ENCODE peak calls at places on chromosomes 5 and 9, in seven cellular contexts. One of them, this sample, is unnamed. For H3K4me1, the result is how much of the 10 kb centered on the place peaks cover.

GRCh38 chr5:173056783-173057061 is 570 bp downstream of the CREBRF start:
- DNase-seq in HCT116: no peak
- DNase-seq in cardiac muscle cell: no peak
- DNase-seq in spleen: no peak
- DNase-seq in mesendoderm: no peak
- DNase-seq in neuronal stem cell: no peak
- DNase-seq in lower lobe of right lung: no peak
- DNase-seq in this sample: no peak

GRCh38 chr5:115418788-115419187 is 122.3 kb upstream of the CCDC112 start:
- DNase-seq in HCT116: no peak
- DNase-seq in cardiac muscle cell: no peak
- DNase-seq in spleen: no peak
- DNase-seq in mesendoderm: no peak
- DNase-seq in neuronal stem cell: no peak
- DNase-seq in lower lobe of right lung: no peak
- DNase-seq in this sample: no peak

GRCh38 chr9:71752352-71752751 is 16.0 kb downstream of the CEMIP2 start:
- DNase-seq in HCT116: no peak
- DNase-seq in cardiac muscle cell: no peak
- DNase-seq in spleen: no peak
- DNase-seq in mesendoderm: no peak
- DNase-seq in neuronal stem cell: no peak
- DNase-seq in lower lobe of right lung: no peak
- DNase-seq in this sample: no peak

GRCh38 chr5:68067353-68067752 is 148.2 kb upstream of the PIK3R1 start:
- DNase-seq in HCT116: no peak
- DNase-seq in cardiac muscle cell: peak
- DNase-seq in spleen: no peak
- DNase-seq in mesendoderm: no peak
- DNase-seq in neuronal stem cell: no peak
- DNase-seq in lower lobe of right lung: no peak
- DNase-seq in this sample: no peak

GRCh38 chr9:69131682-69132081 is 42.4 kb upstream of the TJP2 start:
- DNase-seq in HCT116: no peak
- DNase-seq in cardiac muscle cell: peak
- DNase-seq in spleen: no peak
- DNase-seq in mesendoderm: no peak
- DNase-seq in neuronal stem cell: no peak
- DNase-seq in lower lobe of right lung: no peak
- DNase-seq in this sample: no peak

GRCh38 chr5:140298183-140298601 is 4.7 kb downstream of the PFDN1 start:
- DNase-seq in HCT116: no peak
- DNase-seq in cardiac muscle cell: peak
- DNase-seq in spleen: no peak
- DNase-seq in mesendoderm: peak
- DNase-seq in neuronal stem cell: no peak
- DNase-seq in lower lobe of right lung: no peak
- DNase-seq in this sample: no peak

GRCh38 chr9:126629007-126629674 is 15.4 kb downstream of the LMX1B start:
- DNase-seq in HCT116: no peak
- DNase-seq in cardiac muscle cell: no peak
- DNase-seq in spleen: no peak
- DNase-seq in mesendoderm: no peak
- DNase-seq in neuronal stem cell: no peak
- DNase-seq in lower lobe of right lung: no peak
- DNase-seq in this sample: no peak

GRCh38 chr5:172412724-172413260 is 41.5 kb downstream of the SH3PXD2B start:
- DNase-seq in HCT116: no peak
- DNase-seq in cardiac muscle cell: peak
- DNase-seq in spleen: peak
- DNase-seq in mesendoderm: no peak
- DNase-seq in neuronal stem cell: no peak
- DNase-seq in lower lobe of right lung: peak
- DNase-seq in this sample: peak

GRCh38 chr5:7886849-7887460 is 18.0 kb downstream of the MTRR start:
- DNase-seq in HCT116: peak
- DNase-seq in cardiac muscle cell: peak
- DNase-seq in spleen: no peak
- DNase-seq in mesendoderm: peak
- DNase-seq in neuronal stem cell: peak
- DNase-seq in lower lobe of right lung: no peak
- DNase-seq in this sample: no peak

GRCh38 chr5:146828385-146828784 is 50.2 kb downstream of the PPP2R2B start:
- DNase-seq in HCT116: no peak
- DNase-seq in cardiac muscle cell: no peak
- DNase-seq in spleen: no peak
- DNase-seq in mesendoderm: no peak
- DNase-seq in neuronal stem cell: no peak
- DNase-seq in lower lobe of right lung: no peak
- DNase-seq in this sample: no peak

GRCh38 chr5:155699385-155699784 is 627.6 kb upstream of the SGCD start:
- DNase-seq in HCT116: no peak
- DNase-seq in cardiac muscle cell: no peak
- DNase-seq in spleen: no peak
- DNase-seq in mesendoderm: peak
- DNase-seq in neuronal stem cell: no peak
- DNase-seq in lower lobe of right lung: no peak
- DNase-seq in this sample: no peak

GRCh38 chr9:97480174-97480573 is 21.3 kb upstream of the TMOD1 start:
- DNase-seq in HCT116: no peak
- DNase-seq in cardiac muscle cell: no peak
- DNase-seq in spleen: no peak
- DNase-seq in mesendoderm: no peak
- DNase-seq in neuronal stem cell: no peak
- DNase-seq in lower lobe of right lung: no peak
- DNase-seq in this sample: no peak

GRCh38 chr9:71719585-71719984 is 48.7 kb downstream of the CEMIP2 start:
- DNase-seq in HCT116: no peak
- DNase-seq in cardiac muscle cell: peak
- DNase-seq in spleen: no peak
- DNase-seq in mesendoderm: no peak
- DNase-seq in neuronal stem cell: no peak
- DNase-seq in lower lobe of right lung: no peak
- DNase-seq in this sample: no peak

GRCh38 chr5:28483327-28484025 is 1445.1 kb upstream of the CDH9 start:
- DNase-seq in HCT116: no peak
- DNase-seq in cardiac muscle cell: no peak
- DNase-seq in spleen: peak
- DNase-seq in mesendoderm: no peak
- DNase-seq in neuronal stem cell: no peak
- DNase-seq in lower lobe of right lung: no peak
- DNase-seq in this sample: no peak

GRCh38 chr5:57450991-57451876 is 31.4 kb downstream of the ACTBL2 start:
- DNase-seq in HCT116: no peak
- DNase-seq in cardiac muscle cell: peak
- DNase-seq in spleen: no peak
- DNase-seq in mesendoderm: no peak
- DNase-seq in neuronal stem cell: no peak
- DNase-seq in lower lobe of right lung: no peak
- DNase-seq in this sample: peak

GRCh38 chr5:174935854-174936474 is 211.6 kb downstream of the MSX2 start:
- DNase-seq in HCT116: peak
- DNase-seq in cardiac muscle cell: peak
- DNase-seq in spleen: peak
- DNase-seq in mesendoderm: peak
- DNase-seq in neuronal stem cell: peak
- DNase-seq in lower lobe of right lung: peak
- DNase-seq in this sample: peak

GRCh38 chr9:126702501-126703329 is 89.0 kb downstream of the LMX1B start:
- DNase-seq in HCT116: no peak
- DNase-seq in cardiac muscle cell: no peak
- DNase-seq in spleen: peak
- DNase-seq in mesendoderm: peak
- DNase-seq in neuronal stem cell: no peak
- DNase-seq in lower lobe of right lung: peak
- DNase-seq in this sample: peak

GRCh38 chr5:56422060-56422762 is 189.1 kb upstream of the ANKRD55 start:
- DNase-seq in HCT116: peak
- DNase-seq in cardiac muscle cell: no peak
- DNase-seq in spleen: no peak
- DNase-seq in mesendoderm: no peak
- DNase-seq in neuronal stem cell: no peak
- DNase-seq in lower lobe of right lung: no peak
- DNase-seq in this sample: no peak

GRCh38 chr5:139644646-139645494 is 3.3 kb upstream of the CXXC5 start:
- DNase-seq in HCT116: no peak
- DNase-seq in cardiac muscle cell: no peak
- DNase-seq in spleen: peak
- DNase-seq in mesendoderm: no peak
- DNase-seq in neuronal stem cell: no peak
- DNase-seq in lower lobe of right lung: no peak
- DNase-seq in this sample: no peak

GRCh38 chr5:31194458-31194808 is 947 bp downstream of the CDH6 start:
- DNase-seq in HCT116: no peak
- DNase-seq in cardiac muscle cell: peak
- DNase-seq in spleen: no peak
- DNase-seq in mesendoderm: no peak
- DNase-seq in neuronal stem cell: no peak
- DNase-seq in lower lobe of right lung: no peak
- DNase-seq in this sample: no peak

GRCh38 chr5:139481580-139482049 is 943 bp downstream of the STING1 start:
- DNase-seq in HCT116: no peak
- DNase-seq in cardiac muscle cell: peak
- DNase-seq in spleen: peak
- DNase-seq in mesendoderm: no peak
- DNase-seq in neuronal stem cell: no peak
- DNase-seq in lower lobe of right lung: peak
- DNase-seq in this sample: no peak

GRCh38 chr5:118793091-118793490 is 195.3 kb downstream of the DTWD2 start:
- DNase-seq in HCT116: no peak
- DNase-seq in cardiac muscle cell: no peak
- DNase-seq in spleen: no peak
- DNase-seq in mesendoderm: no peak
- DNase-seq in neuronal stem cell: no peak
- DNase-seq in lower lobe of right lung: no peak
- DNase-seq in this sample: no peak

GRCh38 chr9:137534256-137535119 is 15.7 kb downstream of the PNPLA7 start:
- DNase-seq in HCT116: peak
- DNase-seq in cardiac muscle cell: peak
- DNase-seq in spleen: no peak
- DNase-seq in mesendoderm: peak
- DNase-seq in neuronal stem cell: no peak
- DNase-seq in lower lobe of right lung: peak
- DNase-seq in this sample: no peak

GRCh38 chr9:25261445-25261844 is 416.8 kb downstream of the TUSC1 start:
- DNase-seq in HCT116: no peak
- DNase-seq in cardiac muscle cell: no peak
- DNase-seq in spleen: no peak
- DNase-seq in mesendoderm: peak
- DNase-seq in neuronal stem cell: no peak
- DNase-seq in lower lobe of right lung: no peak
- DNase-seq in this sample: no peak

GRCh38 chr5:80255425-80255751 is 460 bp downstream of the SERINC5 start:
- DNase-seq in HCT116: no peak
- DNase-seq in cardiac muscle cell: peak
- DNase-seq in spleen: no peak
- DNase-seq in mesendoderm: peak
- DNase-seq in neuronal stem cell: peak
- DNase-seq in lower lobe of right lung: peak
- DNase-seq in this sample: peak

GRCh38 chr5:89380635-89381034 is 497.7 kb upstream of the MEF2C start:
- DNase-seq in HCT116: no peak
- DNase-seq in cardiac muscle cell: no peak
- DNase-seq in spleen: no peak
- DNase-seq in mesendoderm: no peak
- DNase-seq in neuronal stem cell: no peak
- DNase-seq in lower lobe of right lung: no peak
- DNase-seq in this sample: no peak
- H3K27ac ChIP-seq in HCT116: no peak
- H3K27ac ChIP-seq in cardiac muscle cell: no peak
- H3K27ac ChIP-seq in spleen: no peak
- H3K27ac ChIP-seq in mesendoderm: no peak
- H3K27ac ChIP-seq in neuronal stem cell: no peak
- H3K27ac ChIP-seq in lower lobe of right lung: no peak
- H3K27ac ChIP-seq in this sample: no peak

DNA sequence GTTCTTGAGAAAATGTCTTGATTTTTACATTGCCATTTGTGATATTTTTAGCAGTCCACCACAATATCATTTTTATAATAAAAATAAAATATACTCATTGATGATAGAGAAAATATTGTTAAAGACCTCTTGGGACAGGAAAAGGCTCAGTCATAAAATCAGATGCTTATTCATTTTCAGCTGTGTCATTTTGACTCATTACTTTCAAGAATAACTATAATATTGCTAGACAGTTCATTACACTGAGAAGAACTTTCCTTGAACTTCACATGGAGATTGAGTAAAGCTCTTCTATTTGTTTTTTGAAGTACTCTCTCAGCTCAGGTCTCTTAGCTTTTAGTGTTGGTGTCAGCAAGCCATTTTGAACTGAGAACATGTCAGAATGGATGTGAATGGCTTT is 8.5 kb upstream of the MEIKIN start:
- DNase-seq in HCT116: no peak
- DNase-seq in cardiac muscle cell: no peak
- DNase-seq in spleen: no peak
- DNase-seq in mesendoderm: no peak
- DNase-seq in neuronal stem cell: no peak
- DNase-seq in lower lobe of right lung: no peak
- DNase-seq in this sample: no peak
- H3K4me1 ChIP-seq in HCT116: under half
- H3K4me1 ChIP-seq in cardiac muscle cell: under half
- H3K4me1 ChIP-seq in spleen: under half
- H3K4me1 ChIP-seq in mesendoderm: under half
- H3K4me1 ChIP-seq in neuronal stem cell: under half
- H3K4me1 ChIP-seq in lower lobe of right lung: under half
- H3K4me1 ChIP-seq in this sample: under half

GRCh38 chr9:136118061-136118366 is 661 bp downstream of the TMEM250 start:
- DNase-seq in HCT116: no peak
- DNase-seq in cardiac muscle cell: no peak
- DNase-seq in spleen: no peak
- DNase-seq in mesendoderm: no peak
- DNase-seq in neuronal stem cell: no peak
- DNase-seq in lower lobe of right lung: peak
- DNase-seq in this sample: no peak
- H3K27ac ChIP-seq in HCT116: peak
- H3K27ac ChIP-seq in cardiac muscle cell: peak
- H3K27ac ChIP-seq in spleen: peak
- H3K27ac ChIP-seq in mesendoderm: peak
- H3K27ac ChIP-seq in neuronal stem cell: peak
- H3K27ac ChIP-seq in lower lobe of right lung: peak
- H3K27ac ChIP-seq in this sample: peak

GRCh38 chr9:115262477-115262876 is 144.5 kb upstream of the TNC start:
- DNase-seq in HCT116: peak
- DNase-seq in cardiac muscle cell: peak
- DNase-seq in spleen: no peak
- DNase-seq in mesendoderm: peak
- DNase-seq in neuronal stem cell: no peak
- DNase-seq in lower lobe of right lung: peak
- DNase-seq in this sample: peak
- H3K4me1 ChIP-seq in HCT116: under half
- H3K4me1 ChIP-seq in cardiac muscle cell: under half
- H3K4me1 ChIP-seq in spleen: under half
- H3K4me1 ChIP-seq in mesendoderm: under half
- H3K4me1 ChIP-seq in neuronal stem cell: under half
- H3K4me1 ChIP-seq in lower lobe of right lung: under half
- H3K4me1 ChIP-seq in this sample: under half